ENCODE peak calls at places on chromosomes 7 and 10, in six cellular contexts. H, R, B, Y, I and X are unnamed samples.

GRCh38 chr7:33836797-33837355 is 68.5 kb upstream of the BMPER start:
- DNase-seq in Y (no peak), I (no peak), B (no peak), H (no peak), R (no peak), X (no peak)

GRCh38 chr10:110786172-110786571 is 85.6 kb upstream of the PDCD4 start:
- DNase-seq in Y (no peak), H (no peak), I (no peak), B (no peak), R (no peak), X (no peak)

GRCh38 chr10:58107506-58107905 is 160.2 kb downstream of the IPMK start:
- DNase-seq in H (no peak), I (peak; percentile 21), R (peak; percentile 86), Y (no peak), B (no peak), X (no peak)

GRCh38 chr7:935321-936130 is 19.0 kb downstream of the ADAP1 start:
- DNase-seq in B (no peak), H (peak; percentile 74), I (no peak), R (no peak), Y (no peak), X (no peak)

GRCh38 chr7:137172105-137172590 is 171.4 kb downstream of the PTN start:
- DNase-seq in H (no peak), Y (no peak), I (no peak), R (no peak), B (no peak), X (no peak)

GRCh38 chr7:136618788-136619187 is 249.7 kb upstream of the CHRM2 start:
- DNase-seq in B (no peak), Y (no peak), H (no peak), I (no peak), R (no peak), X (no peak)

GRCh38 chr7:41503438-41503837 is 199.5 kb downstream of the INHBA start:
- DNase-seq in I (peak; percentile 48), B (no peak), Y (no peak), H (no peak), R (peak; percentile 54), X (no peak)

GRCh38 chr10:74292871-74293427 is 141.9 kb downstream of the ADK start:
- DNase-seq in H (no peak), B (no peak), Y (no peak), R (peak; percentile 75), I (no peak), X (no peak)

GRCh38 chr7:25863727-25864116 is 288.3 kb upstream of the NFE2L3 start:
- DNase-seq in B (no peak), Y (no peak), I (no peak), H (no peak), R (no peak), X (no peak)

GRCh38 chr10:75974080-75974479 is 542.7 kb downstream of the LRMDA start:
- DNase-seq in I (no peak), R (no peak), H (no peak), Y (no peak), B (no peak), X (no peak)

GRCh38 chr7:93559624-93560491 is 14.7 kb downstream of the CALCR start:
- DNase-seq in I (no peak), B (no peak), R (no peak), H (no peak), Y (no peak), X (no peak)

GRCh38 chr10:26486985-26487850 is 49.1 kb downstream of the APBB1IP start:
- DNase-seq in H (no peak), R (peak; percentile 99), Y (peak; percentile 37), I (peak; percentile 84), B (peak; percentile 58), X (peak; percentile 58)

GRCh38 chr10:97188234-97188847 is 2.6 kb upstream of the SLIT1 start:
- DNase-seq in H (peak; percentile 40), R (no peak), B (no peak), Y (no peak), I (no peak), X (no peak)

GRCh38 chr7:39683216-39683845 is 60.0 kb downstream of the RALA start:
- DNase-seq in I (peak; percentile 50), R (peak; percentile 43), B (no peak), H (no peak), Y (no peak), X (no peak)

GRCh38 chr7:76515999-76516443 is 5.7 kb downstream of the UPK3B start:
- DNase-seq in R (peak; percentile 62), B (no peak), Y (peak; percentile 25), H (no peak), I (peak; percentile 58), X (no peak)

GRCh38 chr7:151601521-151602305 is 82.0 kb upstream of the RHEB start:
- DNase-seq in B (no peak), R (peak; percentile 29), Y (no peak), I (peak; percentile 9), H (no peak), X (no peak)

GRCh38 chr10:77428776-77429395 is 208.7 kb downstream of the KCNMA1 start:
- DNase-seq in B (no peak), H (peak; percentile 90), R (peak; percentile 70), Y (no peak), I (peak; percentile 91), X (no peak)

GRCh38 chr7:44894881-44895600 is 9.7 kb upstream of the PURB start:
- DNase-seq in H (peak; percentile 19), I (no peak), B (no peak), R (no peak), Y (no peak), X (no peak)

GRCh38 chr10:77637986-77638765 is 568 bp upstream of the KCNMA1 start:
- DNase-seq in Y (no peak), R (peak; percentile 70), H (no peak), B (no peak), I (peak; percentile 79), X (no peak)

GRCh38 chr7:150446288-150446938 is 4.0 kb upstream of the GIMAP8 start:
- DNase-seq in B (no peak), H (no peak), Y (no peak), I (no peak), R (no peak), X (no peak)

GRCh38 chr10:6052247-6053221 is 9.6 kb downstream of the IL2RA start:
- DNase-seq in H (no peak), I (no peak), B (peak; percentile 88), R (no peak), Y (peak; percentile 38), X (no peak)

GRCh38 chr7:4479367-4480039 is 202.6 kb upstream of the FOXK1 start:
- DNase-seq in R (peak; percentile 51), I (peak; percentile 47), Y (no peak), B (no peak), H (peak; percentile 44), X (peak; percentile 2)

GRCh38 chr10:104910712-104911111 is 269.6 kb downstream of the SORCS3 start:
- DNase-seq in R (no peak), B (no peak), H (no peak), Y (no peak), I (no peak), X (no peak)

GRCh38 chr10:21265622-21266021 is 259.9 kb downstream of the SKIDA1 start:
- DNase-seq in I (peak; percentile 28), H (no peak), R (peak; percentile 58), B (no peak), Y (no peak), X (no peak)

GRCh38 chr10:43170491-43170890 is 32.2 kb downstream of the CSGALNACT2 start:
- DNase-seq in R (peak; percentile 43), I (peak; percentile 44), H (no peak), Y (no peak), B (no peak), X (no peak)

GRCh38 chr7:107948645-107949442 is 54.1 kb downstream of the LAMB1 start:
- DNase-seq in I (peak; percentile 94), H (no peak), R (peak; percentile 94), Y (no peak), B (no peak), X (no peak)

GRCh38 chr7:80379034-80379433 is 132.8 kb downstream of the GNAT3 start:
- DNase-seq in Y (no peak), H (no peak), R (peak; percentile 84), I (peak; percentile 75), B (no peak), X (no peak)

GRCh38 chr7:78770422-78771410 is 682.8 kb downstream of the MAGI2 start:
- DNase-seq in B (no peak), Y (no peak), H (no peak), I (peak; percentile 48), R (peak; percentile 3), X (peak; percentile 36)

GRCh38 chr10:43133196-43133808 is 4.9 kb upstream of the CSGALNACT2 start:
- DNase-seq in I (no peak), Y (no peak), R (no peak), B (no peak), H (no peak), X (no peak)

GRCh38 chr7:47375590-47375989 is 206.3 kb downstream of the TNS3 start:
- DNase-seq in H (no peak), B (no peak), Y (no peak), I (peak; percentile 16), R (no peak), X (no peak)

GRCh38 chr7:37311282-37311868 is 137.3 kb downstream of the ELMO1 start:
- DNase-seq in I (no peak), H (peak; percentile 82), B (no peak), Y (peak; percentile 23), R (no peak), X (no peak)

GRCh38 chr10:61096056-61096455 is 152.1 kb upstream of the RHOBTB1 start:
- DNase-seq in Y (no peak), B (no peak), H (no peak), R (no peak), I (no peak), X (no peak)

GRCh38 chr7:141562036-141562435 is 10.8 kb downstream of the AGK start:
- DNase-seq in R (no peak), I (no peak), H (no peak), B (no peak), Y (no peak), X (no peak)

GRCh38 chr7:42102301-42102700 is 134.7 kb downstream of the GLI3 start:
- DNase-seq in R (no peak), B (no peak), I (no peak), Y (no peak), H (no peak), X (no peak)